ENCODE peak calls at places on chromosomes 12 and 14, in five cellular contexts. G is upper lobe of left lung, F is breast epithelium, T is HCT116, Q is GM12878. R is an unnamed sample.

GRCh38 chr12:129887047-129887568 is 16.7 kb downstream of the TMEM132D start:
- DNase-seq in G (peak), F (no peak), T (no peak), Q (no peak), R (no peak)

GRCh38 chr14:90755661-90756304 is 60.4 kb downstream of the TTC7B start:
- DNase-seq in G (no peak), F (no peak), T (no peak), Q (no peak), R (no peak)

GRCh38 chr12:19203539-19204506 is 74.3 kb downstream of the PLEKHA5 start:
- DNase-seq in G (no peak), F (no peak), T (no peak), Q (no peak), R (no peak)

GRCh38 chr12:89695100-89695499 is 13.5 kb downstream of the ATP2B1 start:
- DNase-seq in G (no peak), F (no peak), T (no peak), Q (no peak), R (no peak)

GRCh38 chr12:123938679-123939480 is 33.8 kb downstream of the CCDC92 start:
- DNase-seq in G (no peak), F (no peak), T (no peak), Q (no peak), R (no peak)

GRCh38 chr12:123102781-123103503 is 47.9 kb downstream of the PITPNM2 start:
- DNase-seq in G (peak), F (no peak), T (no peak), Q (no peak), R (no peak)

GRCh38 chr12:52903285-52903854 is 1.5 kb downstream of the KRT8 start:
- DNase-seq in G (peak), F (peak), T (no peak), Q (no peak), R (no peak)

GRCh38 chr12:54413284-54414190 is 5.5 kb downstream of the ITGA5 start:
- DNase-seq in G (peak), F (no peak), T (no peak), Q (no peak), R (no peak)

GRCh38 chr14:102748806-102749205 is 28.4 kb upstream of the TRAF3 start:
- DNase-seq in G (no peak), F (no peak), T (no peak), Q (no peak), R (no peak)

GRCh38 chr12:6869049-6870021 is 2.0 kb downstream of the TPI1 start:
- DNase-seq in G (peak), F (peak), T (peak), Q (peak), R (no peak)

GRCh38 chr12:65403188-65403587 is 124.7 kb downstream of the MSRB3 start:
- DNase-seq in G (no peak), F (no peak), T (no peak), Q (no peak), R (no peak)

GRCh38 chr12:72270246-72270645 is 1.9 kb upstream of the TRHDE start:
- DNase-seq in G (no peak), F (no peak), T (no peak), Q (no peak), R (no peak)

GRCh38 chr14:38042356-38042755 is 165.3 kb upstream of the SSTR1 start:
- DNase-seq in G (no peak), F (no peak), T (peak), Q (no peak), R (no peak)

GRCh38 chr14:100295376-100296105 is 10.7 kb downstream of the SLC25A29 start:
- DNase-seq in G (no peak), F (no peak), T (no peak), Q (no peak), R (no peak)

GRCh38 chr14:103819503-103820307 is 27.7 kb downstream of the PPP1R13B start:
- DNase-seq in G (peak), F (no peak), T (no peak), Q (no peak), R (no peak)
- TF ChIP-seq POLR2AphosphoS5 in G (no peak), F (no peak), T (no peak), Q (no peak), R (no peak)

DNA sequence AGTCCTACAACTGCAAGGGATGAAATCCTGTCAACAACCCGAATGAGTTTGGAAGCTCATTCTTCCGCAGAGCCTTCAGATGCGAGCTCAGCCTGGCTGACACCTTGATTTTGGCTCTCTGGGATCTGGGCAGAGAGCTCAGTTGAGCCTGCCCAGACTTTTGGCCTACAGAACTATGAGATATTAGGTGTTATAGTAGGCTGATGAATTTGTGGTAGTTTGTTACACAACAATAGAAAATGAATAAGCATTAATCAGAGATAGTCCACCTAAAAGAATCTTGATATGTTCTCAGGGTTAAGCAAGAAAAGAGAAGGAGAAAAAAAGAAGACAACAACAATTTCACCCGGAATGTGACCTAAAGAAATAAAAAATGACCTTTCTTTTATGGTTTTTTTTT is 30.4 kb upstream of the GZMB start:
- DNase-seq in G (no peak), F (no peak), T (no peak), Q (no peak), R (no peak)
- TF ChIP-seq POLR2AphosphoS5 in G (no peak), F (no peak), T (no peak), Q (no peak), R (no peak)

GRCh38 chr14:21233457-21234076 is 35.7 kb downstream of the HNRNPC start:
- DNase-seq in G (no peak), F (no peak), T (no peak), Q (no peak), R (no peak)
- TF ChIP-seq POLR2AphosphoS5 in G (no peak), F (no peak), T (no peak), Q (no peak), R (peak)

GRCh38 chr14:64417042-64417770 is 29.1 kb downstream of the MTHFD1 start:
- DNase-seq in G (no peak), F (no peak), T (no peak), Q (no peak), R (no peak)
- TF ChIP-seq POLR2AphosphoS5 in G (no peak), F (no peak), T (no peak), Q (no peak), R (no peak)

DNA sequence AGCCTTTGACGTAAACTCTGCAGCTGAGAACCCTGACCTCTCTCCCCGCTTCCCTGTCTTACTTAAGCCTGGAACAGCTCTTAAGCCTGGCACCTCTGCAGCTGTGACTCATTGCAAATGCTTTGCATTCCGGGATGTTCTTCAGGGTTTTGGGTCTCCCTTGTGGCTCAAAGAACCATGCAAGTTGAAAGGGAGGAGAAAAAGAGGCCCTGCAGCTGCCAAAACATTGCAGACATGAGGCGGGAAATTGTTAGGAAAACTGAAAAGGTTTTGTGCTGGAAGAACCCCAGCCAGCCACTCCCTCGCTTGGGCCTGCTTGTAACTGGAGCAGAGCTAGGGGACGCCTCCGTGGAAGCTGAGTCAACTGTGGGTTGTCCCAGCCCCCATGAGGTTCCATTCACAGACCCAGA is 60.2 kb upstream of the FERMT2 start:
- DNase-seq in G (peak), F (peak), T (peak), Q (no peak), R (no peak)
- TF ChIP-seq POLR2AphosphoS5 in G (no peak), F (peak), T (no peak), Q (no peak), R (no peak)